ENCODE peak calls at places on chromosomes 13 and 19, in seven cellular contexts. Q, V, U, S, F, K and Z are unnamed samples.

GRCh38 chr19:1227655-1228054 is 10.2 kb downstream of the CBARP start:
- DNase-seq in Q (no peak), V (no peak), U (no peak), S (no peak), F (no peak), K (no peak), Z (no peak)

GRCh38 chr13:42947925-42948324 is 44.1 kb downstream of the EPSTI1 start:
- DNase-seq in Q (no peak), V (no peak), U (no peak), S (no peak), F (no peak), K (no peak), Z (no peak)

GRCh38 chr13:34161829-34162544 is 344.0 kb downstream of the RFC3 start:
- DNase-seq in Q (no peak), V (no peak), U (no peak), S (no peak), F (peak; percentile 91), K (no peak), Z (peak; percentile 54)

GRCh38 chr13:44508562-44509062 is 67.5 kb downstream of the TSC22D1 start:
- DNase-seq in Q (no peak), V (no peak), U (no peak), S (no peak), F (no peak), K (peak; percentile 18), Z (no peak)

GRCh38 chr13:111046590-111047141 is 68.4 kb upstream of the ARHGEF7 start:
- DNase-seq in Q (no peak), V (peak; percentile 76), U (no peak), S (no peak), F (no peak), K (no peak), Z (no peak)

GRCh38 chr13:42777476-42777875 is 3.9 kb upstream of the FAM216B start:
- DNase-seq in Q (no peak), V (no peak), U (no peak), S (no peak), F (no peak), K (no peak), Z (no peak)

GRCh38 chr19:31145021-31145420 is 204.2 kb downstream of the TSHZ3 start:
- DNase-seq in Q (no peak), V (no peak), U (no peak), S (no peak), F (no peak), K (no peak), Z (no peak)

GRCh38 chr19:632228-633067 is 889 bp downstream of the POLRMT start:
- DNase-seq in Q (no peak), V (peak; percentile 79), U (no peak), S (peak; percentile 78), F (peak; percentile 41), K (peak; percentile 72), Z (no peak)

GRCh38 chr13:96089749-96090239 is at the start of gene HS6ST3:
- DNase-seq in Q (no peak), V (peak; percentile 67), U (peak; percentile 12), S (no peak), F (no peak), K (peak; percentile 75), Z (no peak)

GRCh38 chr13:25798998-25799397 is 252.8 kb downstream of the SHISA2 start:
- DNase-seq in Q (no peak), V (no peak), U (no peak), S (no peak), F (no peak), K (no peak), Z (no peak)

GRCh38 chr13:99191900-99192399 is 8.7 kb upstream of the UBAC2 start:
- DNase-seq in Q (no peak), V (no peak), U (no peak), S (peak; percentile 77), F (no peak), K (no peak), Z (no peak)

GRCh38 chr13:88022826-88023225 is 351.7 kb downstream of the SLITRK5 start:
- DNase-seq in Q (no peak), V (no peak), U (no peak), S (no peak), F (no peak), K (no peak), Z (no peak)

GRCh38 chr19:52638601-52639000 is 446 bp upstream of the ZNF83 start:
- DNase-seq in Q (peak; percentile 9), V (no peak), U (peak; percentile 50), S (peak; percentile 16), F (peak; percentile 64), K (peak; percentile 40), Z (no peak)

GRCh38 chr19:48385461-48386087 is 5.8 kb downstream of the KDELR1 start:
- DNase-seq in Q (no peak), V (no peak), U (no peak), S (peak; percentile 55), F (no peak), K (no peak), Z (no peak)

GRCh38 chr19:4057913-4058695 is 8.6 kb downstream of the ZBTB7A start:
- DNase-seq in Q (peak; percentile 71), V (peak; percentile 96), U (peak; percentile 80), S (peak; percentile 87), F (peak; percentile 76), K (peak; percentile 1), Z (no peak)

GRCh38 chr13:63184693-63185092 is 1769.0 kb upstream of the PCDH20 start:
- DNase-seq in Q (no peak), V (no peak), U (no peak), S (no peak), F (peak; percentile 86), K (peak; percentile 84), Z (peak; percentile 61)

GRCh38 chr13:105603283-105603682 is 932.2 kb downstream of the EFNB2 start:
- DNase-seq in Q (no peak), V (no peak), U (no peak), S (peak; percentile 11), F (no peak), K (no peak), Z (no peak)

DNA sequence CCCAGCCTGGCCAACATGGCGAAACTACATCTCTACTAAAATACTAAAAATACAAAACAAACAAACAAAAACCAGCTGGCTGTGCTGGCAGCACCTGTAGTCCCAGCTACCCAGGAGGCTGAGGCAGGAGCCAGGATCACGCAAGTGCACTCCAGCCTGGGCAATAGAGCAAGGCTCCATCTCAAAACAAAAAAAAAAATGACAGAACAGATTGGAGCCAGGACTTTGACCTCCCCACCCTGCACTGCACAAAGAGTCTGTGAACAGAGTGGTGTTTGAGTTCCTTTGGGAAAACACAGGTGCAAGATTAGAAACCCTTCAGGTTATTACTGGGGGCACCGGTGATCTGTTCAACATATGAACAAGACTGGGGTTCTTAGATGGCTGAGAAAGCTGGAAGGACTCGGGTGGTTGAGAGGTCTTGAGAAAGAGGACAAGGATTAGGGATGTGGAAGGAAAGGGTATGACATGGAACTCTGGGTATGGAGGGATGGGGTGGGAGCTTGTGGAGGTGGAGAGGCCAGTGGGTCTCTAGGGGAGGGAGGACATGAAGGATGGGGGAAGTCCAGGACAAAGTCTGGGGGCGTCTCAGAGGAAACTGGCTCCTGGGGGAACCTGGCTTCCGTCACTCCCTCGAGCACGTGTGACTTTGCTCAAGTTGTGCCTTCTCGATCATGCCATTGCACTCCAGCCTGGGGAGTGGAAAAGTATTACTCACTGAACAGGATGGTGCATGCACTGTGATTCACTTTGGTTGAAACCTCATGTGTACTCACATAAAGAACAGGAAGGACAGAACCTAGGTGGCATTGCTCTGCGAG is 25.9 kb downstream of the RCN3 start:
- DNase-seq in Q (no peak), V (no peak), U (no peak), S (peak; percentile 70), F (peak; percentile 71), K (no peak), Z (no peak)
- H3K4me3 ChIP-seq in Q (no peak overlapping the region), V (no peak overlapping the region), U (no peak overlapping the region), S (no peak overlapping the region), F (no peak overlapping the region), K (no peak overlapping the region), Z (no peak overlapping the region)

GRCh38 chr19:37551123-37551993 is 43.2 kb downstream of the ZNF571 start:
- DNase-seq in Q (no peak), V (no peak), U (no peak), S (peak; percentile 42), F (peak; percentile 54), K (peak; percentile 58), Z (peak; percentile 18)
- TF ChIP-seq CTCF in Q (no peak), V (no peak), U (no peak), S (no peak), F (peak; percentile 47), K (peak; percentile 56), Z (peak; percentile 62)

DNA sequence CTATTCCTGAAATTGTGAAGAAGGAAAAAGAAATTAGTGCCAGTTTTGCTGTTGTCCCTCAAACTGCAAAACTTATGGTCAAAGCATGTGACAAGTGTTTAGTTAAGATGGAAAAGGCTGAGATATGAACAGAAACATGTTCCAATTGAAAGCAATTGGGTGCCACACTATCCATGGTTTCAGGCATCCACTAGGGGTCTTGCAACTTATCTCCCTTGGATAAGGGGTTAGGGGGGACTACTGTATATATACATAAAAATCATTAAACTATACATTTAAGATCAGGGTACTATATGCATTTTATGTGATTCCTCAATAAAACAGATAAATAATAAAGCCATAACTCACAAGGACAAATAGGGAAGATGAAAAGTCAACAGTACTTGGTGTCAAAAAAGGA is 8.3 kb downstream of the SPART start:
- DNase-seq in Q (no peak), V (no peak), U (no peak), S (no peak), F (no peak), K (no peak), Z (no peak)
- H3K36me3 ChIP-seq in Q (peaks cover 11% of the 10 kb centered on the region), V (peaks cover 18% of the 10 kb centered on the region), U (no peaks in the 10 kb centered on the region), S (no peaks in the 10 kb centered on the region), F (peaks cover 5% of the 10 kb centered on the region), K (peaks cover 3% of the 10 kb centered on the region), Z (no peaks in the 10 kb centered on the region)

GRCh38 chr19:14495678-14496028 is 274 bp downstream of the GIPC1 start:
- DNase-seq in Q (no peak), V (no peak), U (no peak), S (no peak), F (no peak), K (no peak), Z (no peak)

GRCh38 chr19:14494910-14495677 is 833 bp downstream of the GIPC1 start:
- DNase-seq in Q (no peak), V (no peak), U (no peak), S (no peak), F (no peak), K (no peak), Z (no peak)

GRCh38 chr19:14496029-14496848 is at the start of gene GIPC1:
- DNase-seq in Q (peak; percentile 72), V (peak; percentile 98), U (peak; percentile 98), S (peak; percentile 97), F (peak; percentile 98), K (peak; percentile 99), Z (peak; percentile 82)

GRCh38 chr19:14497347-14497921 is 1.5 kb upstream of the GIPC1 start:
- DNase-seq in Q (no peak), V (peak; percentile 71), U (no peak), S (peak; percentile 77), F (no peak), K (peak; percentile 50), Z (no peak)

GRCh38 chr19:14496849-14497346 is 971 bp upstream of the GIPC1 start:
- DNase-seq in Q (no peak), V (no peak), U (no peak), S (no peak), F (no peak), K (no peak), Z (no peak)
- H3K4me3 ChIP-seq in Q (no peak overlapping the region), V (peak overlapping the region; percentile 91), U (no peak overlapping the region), S (no peak overlapping the region), F (peak overlapping the region; percentile 49), K (peak overlapping the region; percentile 44), Z (no peak overlapping the region)

DNA sequence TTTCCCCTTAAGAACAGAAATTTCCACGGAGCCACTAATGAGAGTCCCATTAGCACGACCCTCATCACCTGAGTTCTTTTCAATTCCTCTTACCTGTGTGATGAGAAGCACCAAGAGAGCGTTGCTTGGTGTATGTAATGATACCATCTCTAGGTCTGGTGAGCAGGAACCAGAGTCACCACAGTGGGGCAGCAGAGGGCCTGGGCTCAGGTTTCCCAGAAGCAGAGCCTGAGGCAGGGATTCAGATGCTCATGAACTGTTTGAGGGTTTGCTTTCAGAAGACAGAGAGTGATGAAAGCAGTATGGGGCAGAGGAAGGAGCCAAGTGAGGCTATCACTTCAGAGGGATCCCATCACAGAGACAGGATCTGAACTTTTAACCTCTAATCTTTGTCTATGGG is 3.1 kb upstream of the PTPRH start:
- DNase-seq in Q (no peak), V (no peak), U (no peak), S (peak; percentile 67), F (no peak), K (peak; percentile 44), Z (no peak)
- TF ChIP-seq CTCF in Q (no peak), V (peak; percentile 24), U (no peak), S (peak; percentile 41), F (peak; percentile 5), K (peak; percentile 51), Z (no peak)